ENCODE peak calls at places on chromosomes 4 and X, in six cellular contexts. One of them, this sample, is unnamed.

GRCh38 chrX:625137-625691 is 5.4 kb upstream of the SHOX start:
- DNase-seq in GM18507: no peak
- DNase-seq in stromal cell of bone marrow: no peak
- DNase-seq in ELR: no peak
- DNase-seq in stimulated activated effector memory CD8-positive, alpha-beta T cell treated with anti-CD3 and anti-CD28 coated beads, Interleukin-12 subunit alpha, Interleukin-12 subunit beta, amount 100 ng/mL, for 72 hours: peak
- DNase-seq in DMS 273 treated with DMSO at 0.1 percent for 48 hours: no peak
- DNase-seq in this sample: no peak

GRCh38 chr4:2583517-2583916 is 47.1 kb downstream of the FAM193A start:
- DNase-seq in ELR: no peak
- DNase-seq in GM18507: no peak
- DNase-seq in stromal cell of bone marrow: peak
- DNase-seq in stimulated activated effector memory CD8-positive, alpha-beta T cell treated with anti-CD3 and anti-CD28 coated beads, Interleukin-12 subunit alpha, Interleukin-12 subunit beta, amount 100 ng/mL, for 72 hours: no peak
- DNase-seq in DMS 273 treated with DMSO at 0.1 percent for 48 hours: no peak
- DNase-seq in this sample: peak

GRCh38 chr4:7299051-7299907 is 106.9 kb downstream of the SORCS2 start:
- DNase-seq in GM18507: no peak
- DNase-seq in DMS 273 treated with DMSO at 0.1 percent for 48 hours: no peak
- DNase-seq in stromal cell of bone marrow: no peak
- DNase-seq in ELR: no peak
- DNase-seq in stimulated activated effector memory CD8-positive, alpha-beta T cell treated with anti-CD3 and anti-CD28 coated beads, Interleukin-12 subunit alpha, Interleukin-12 subunit beta, amount 100 ng/mL, for 72 hours: no peak
- DNase-seq in this sample: no peak

GRCh38 chr4:76558391-76559235 is 123.6 kb downstream of the SHROOM3 start:
- DNase-seq in DMS 273 treated with DMSO at 0.1 percent for 48 hours: no peak
- DNase-seq in GM18507: no peak
- DNase-seq in stromal cell of bone marrow: no peak
- DNase-seq in ELR: no peak
- DNase-seq in stimulated activated effector memory CD8-positive, alpha-beta T cell treated with anti-CD3 and anti-CD28 coated beads, Interleukin-12 subunit alpha, Interleukin-12 subunit beta, amount 100 ng/mL, for 72 hours: no peak
- DNase-seq in this sample: no peak

GRCh38 chrX:153670748-153671588 is 2.6 kb downstream of the PNCK start:
- DNase-seq in stromal cell of bone marrow: no peak
- DNase-seq in ELR: no peak
- DNase-seq in GM18507: no peak
- DNase-seq in stimulated activated effector memory CD8-positive, alpha-beta T cell treated with anti-CD3 and anti-CD28 coated beads, Interleukin-12 subunit alpha, Interleukin-12 subunit beta, amount 100 ng/mL, for 72 hours: no peak
- DNase-seq in DMS 273 treated with DMSO at 0.1 percent for 48 hours: no peak
- DNase-seq in this sample: no peak

GRCh38 chr4:11428161-11428700 is 463 bp downstream of the HS3ST1 start:
- DNase-seq in ELR: no peak
- DNase-seq in GM18507: no peak
- DNase-seq in stromal cell of bone marrow: no peak
- DNase-seq in stimulated activated effector memory CD8-positive, alpha-beta T cell treated with anti-CD3 and anti-CD28 coated beads, Interleukin-12 subunit alpha, Interleukin-12 subunit beta, amount 100 ng/mL, for 72 hours: no peak
- DNase-seq in DMS 273 treated with DMSO at 0.1 percent for 48 hours: no peak
- DNase-seq in this sample: no peak

GRCh38 chrX:145817299-145817665 is 347 bp upstream of the SLITRK2 start:
- DNase-seq in ELR: no peak
- DNase-seq in GM18507: no peak
- DNase-seq in stimulated activated effector memory CD8-positive, alpha-beta T cell treated with anti-CD3 and anti-CD28 coated beads, Interleukin-12 subunit alpha, Interleukin-12 subunit beta, amount 100 ng/mL, for 72 hours: no peak
- DNase-seq in DMS 273 treated with DMSO at 0.1 percent for 48 hours: no peak
- DNase-seq in stromal cell of bone marrow: no peak
- DNase-seq in this sample: peak

GRCh38 chr4:186935881-186936280 is 212.2 kb upstream of the FAT1 start:
- DNase-seq in stimulated activated effector memory CD8-positive, alpha-beta T cell treated with anti-CD3 and anti-CD28 coated beads, Interleukin-12 subunit alpha, Interleukin-12 subunit beta, amount 100 ng/mL, for 72 hours: no peak
- DNase-seq in GM18507: no peak
- DNase-seq in ELR: no peak
- DNase-seq in DMS 273 treated with DMSO at 0.1 percent for 48 hours: no peak
- DNase-seq in stromal cell of bone marrow: no peak
- DNase-seq in this sample: no peak

GRCh38 chr4:38290360-38290759 is 330.2 kb downstream of the PTTG2 start:
- DNase-seq in GM18507: no peak
- DNase-seq in stimulated activated effector memory CD8-positive, alpha-beta T cell treated with anti-CD3 and anti-CD28 coated beads, Interleukin-12 subunit alpha, Interleukin-12 subunit beta, amount 100 ng/mL, for 72 hours: no peak
- DNase-seq in stromal cell of bone marrow: no peak
- DNase-seq in ELR: peak
- DNase-seq in DMS 273 treated with DMSO at 0.1 percent for 48 hours: no peak
- DNase-seq in this sample: no peak

GRCh38 chr4:2837904-2838496 is 5.6 kb upstream of the ADD1 start:
- DNase-seq in stimulated activated effector memory CD8-positive, alpha-beta T cell treated with anti-CD3 and anti-CD28 coated beads, Interleukin-12 subunit alpha, Interleukin-12 subunit beta, amount 100 ng/mL, for 72 hours: peak
- DNase-seq in GM18507: no peak
- DNase-seq in ELR: peak
- DNase-seq in stromal cell of bone marrow: peak
- DNase-seq in DMS 273 treated with DMSO at 0.1 percent for 48 hours: no peak
- DNase-seq in this sample: no peak

GRCh38 chr4:53055716-53056413 is 193.7 kb downstream of the RASL11B start:
- DNase-seq in ELR: no peak
- DNase-seq in GM18507: no peak
- DNase-seq in stimulated activated effector memory CD8-positive, alpha-beta T cell treated with anti-CD3 and anti-CD28 coated beads, Interleukin-12 subunit alpha, Interleukin-12 subunit beta, amount 100 ng/mL, for 72 hours: no peak
- DNase-seq in stromal cell of bone marrow: peak
- DNase-seq in DMS 273 treated with DMSO at 0.1 percent for 48 hours: no peak
- DNase-seq in this sample: no peak

GRCh38 chr4:7352486-7352885 is 82.2 kb downstream of the PSAPL1 start:
- DNase-seq in stromal cell of bone marrow: no peak
- DNase-seq in ELR: no peak
- DNase-seq in stimulated activated effector memory CD8-positive, alpha-beta T cell treated with anti-CD3 and anti-CD28 coated beads, Interleukin-12 subunit alpha, Interleukin-12 subunit beta, amount 100 ng/mL, for 72 hours: no peak
- DNase-seq in GM18507: no peak
- DNase-seq in DMS 273 treated with DMSO at 0.1 percent for 48 hours: no peak
- DNase-seq in this sample: no peak

GRCh38 chrX:149248073-149248625 is 257.0 kb downstream of the IDS start:
- DNase-seq in DMS 273 treated with DMSO at 0.1 percent for 48 hours: no peak
- DNase-seq in GM18507: no peak
- DNase-seq in stromal cell of bone marrow: peak
- DNase-seq in stimulated activated effector memory CD8-positive, alpha-beta T cell treated with anti-CD3 and anti-CD28 coated beads, Interleukin-12 subunit alpha, Interleukin-12 subunit beta, amount 100 ng/mL, for 72 hours: no peak
- DNase-seq in ELR: no peak
- DNase-seq in this sample: peak

GRCh38 chrX:10158279-10158939 is 1.6 kb downstream of the CLCN4 start:
- DNase-seq in stromal cell of bone marrow: no peak
- DNase-seq in stimulated activated effector memory CD8-positive, alpha-beta T cell treated with anti-CD3 and anti-CD28 coated beads, Interleukin-12 subunit alpha, Interleukin-12 subunit beta, amount 100 ng/mL, for 72 hours: no peak
- DNase-seq in DMS 273 treated with DMSO at 0.1 percent for 48 hours: no peak
- DNase-seq in ELR: no peak
- DNase-seq in GM18507: no peak
- DNase-seq in this sample: no peak

GRCh38 chrX:42108140-42108503 is 184.8 kb upstream of the CASK start:
- DNase-seq in stromal cell of bone marrow: no peak
- DNase-seq in GM18507: no peak
- DNase-seq in stimulated activated effector memory CD8-positive, alpha-beta T cell treated with anti-CD3 and anti-CD28 coated beads, Interleukin-12 subunit alpha, Interleukin-12 subunit beta, amount 100 ng/mL, for 72 hours: no peak
- DNase-seq in ELR: no peak
- DNase-seq in DMS 273 treated with DMSO at 0.1 percent for 48 hours: no peak
- DNase-seq in this sample: no peak

GRCh38 chr4:67393699-67394281 is 151.5 kb downstream of the CENPC start:
- DNase-seq in stimulated activated effector memory CD8-positive, alpha-beta T cell treated with anti-CD3 and anti-CD28 coated beads, Interleukin-12 subunit alpha, Interleukin-12 subunit beta, amount 100 ng/mL, for 72 hours: no peak
- DNase-seq in stromal cell of bone marrow: peak
- DNase-seq in GM18507: no peak
- DNase-seq in DMS 273 treated with DMSO at 0.1 percent for 48 hours: no peak
- DNase-seq in ELR: peak
- DNase-seq in this sample: peak

GRCh38 chr4:153024466-153024865 is 88.3 kb downstream of the FHDC1 start:
- DNase-seq in stromal cell of bone marrow: no peak
- DNase-seq in ELR: no peak
- DNase-seq in DMS 273 treated with DMSO at 0.1 percent for 48 hours: no peak
- DNase-seq in GM18507: no peak
- DNase-seq in stimulated activated effector memory CD8-positive, alpha-beta T cell treated with anti-CD3 and anti-CD28 coated beads, Interleukin-12 subunit alpha, Interleukin-12 subunit beta, amount 100 ng/mL, for 72 hours: no peak
- DNase-seq in this sample: no peak

GRCh38 chr4:163590103-163590502 is 95.6 kb downstream of the TMA16 start:
- DNase-seq in stimulated activated effector memory CD8-positive, alpha-beta T cell treated with anti-CD3 and anti-CD28 coated beads, Interleukin-12 subunit alpha, Interleukin-12 subunit beta, amount 100 ng/mL, for 72 hours: no peak
- DNase-seq in DMS 273 treated with DMSO at 0.1 percent for 48 hours: no peak
- DNase-seq in ELR: no peak
- DNase-seq in stromal cell of bone marrow: no peak
- DNase-seq in GM18507: no peak
- DNase-seq in this sample: no peak

GRCh38 chr4:1347410-1347864 is 429 bp downstream of the UVSSA start:
- DNase-seq in stimulated activated effector memory CD8-positive, alpha-beta T cell treated with anti-CD3 and anti-CD28 coated beads, Interleukin-12 subunit alpha, Interleukin-12 subunit beta, amount 100 ng/mL, for 72 hours: peak
- DNase-seq in DMS 273 treated with DMSO at 0.1 percent for 48 hours: no peak
- DNase-seq in ELR: peak
- DNase-seq in GM18507: peak
- DNase-seq in stromal cell of bone marrow: peak
- DNase-seq in this sample: peak

GRCh38 chr4:22389240-22389871 is 126.5 kb downstream of the ADGRA3 start:
- DNase-seq in stromal cell of bone marrow: peak
- DNase-seq in GM18507: no peak
- DNase-seq in ELR: peak
- DNase-seq in DMS 273 treated with DMSO at 0.1 percent for 48 hours: no peak
- DNase-seq in stimulated activated effector memory CD8-positive, alpha-beta T cell treated with anti-CD3 and anti-CD28 coated beads, Interleukin-12 subunit alpha, Interleukin-12 subunit beta, amount 100 ng/mL, for 72 hours: no peak
- DNase-seq in this sample: peak

GRCh38 chr4:141977433-141977832 is 341.1 kb downstream of the IL15 start:
- DNase-seq in GM18507: no peak
- DNase-seq in ELR: no peak
- DNase-seq in stromal cell of bone marrow: no peak
- DNase-seq in DMS 273 treated with DMSO at 0.1 percent for 48 hours: no peak
- DNase-seq in stimulated activated effector memory CD8-positive, alpha-beta T cell treated with anti-CD3 and anti-CD28 coated beads, Interleukin-12 subunit alpha, Interleukin-12 subunit beta, amount 100 ng/mL, for 72 hours: no peak
- DNase-seq in this sample: peak

GRCh38 chrX:19687395-19687794 is 172.1 kb upstream of the MAP3K15 start:
- DNase-seq in stimulated activated effector memory CD8-positive, alpha-beta T cell treated with anti-CD3 and anti-CD28 coated beads, Interleukin-12 subunit alpha, Interleukin-12 subunit beta, amount 100 ng/mL, for 72 hours: no peak
- DNase-seq in GM18507: no peak
- DNase-seq in ELR: no peak
- DNase-seq in stromal cell of bone marrow: no peak
- DNase-seq in DMS 273 treated with DMSO at 0.1 percent for 48 hours: no peak
- DNase-seq in this sample: no peak

GRCh38 chr4:1516881-1517480 is 110.7 kb upstream of the NKX1-1 start:
- DNase-seq in DMS 273 treated with DMSO at 0.1 percent for 48 hours: no peak
- DNase-seq in GM18507: no peak
- DNase-seq in stimulated activated effector memory CD8-positive, alpha-beta T cell treated with anti-CD3 and anti-CD28 coated beads, Interleukin-12 subunit alpha, Interleukin-12 subunit beta, amount 100 ng/mL, for 72 hours: no peak
- DNase-seq in stromal cell of bone marrow: no peak
- DNase-seq in ELR: no peak
- DNase-seq in this sample: no peak

GRCh38 chrX:115362334-115363095 is 73.0 kb downstream of the LUZP4 start:
- DNase-seq in DMS 273 treated with DMSO at 0.1 percent for 48 hours: no peak
- DNase-seq in stimulated activated effector memory CD8-positive, alpha-beta T cell treated with anti-CD3 and anti-CD28 coated beads, Interleukin-12 subunit alpha, Interleukin-12 subunit beta, amount 100 ng/mL, for 72 hours: no peak
- DNase-seq in ELR: peak
- DNase-seq in GM18507: no peak
- DNase-seq in stromal cell of bone marrow: no peak
- DNase-seq in this sample: peak

GRCh38 chrX:41145920-41146608 is 60.8 kb downstream of the USP9X start:
- DNase-seq in DMS 273 treated with DMSO at 0.1 percent for 48 hours: no peak
- DNase-seq in ELR: peak
- DNase-seq in GM18507: no peak
- DNase-seq in stromal cell of bone marrow: peak
- DNase-seq in stimulated activated effector memory CD8-positive, alpha-beta T cell treated with anti-CD3 and anti-CD28 coated beads, Interleukin-12 subunit alpha, Interleukin-12 subunit beta, amount 100 ng/mL, for 72 hours: no peak
- DNase-seq in this sample: peak

GRCh38 chr4:33054656-33055055 is 2334.5 kb downstream of the PCDH7 start:
- DNase-seq in DMS 273 treated with DMSO at 0.1 percent for 48 hours: no peak
- DNase-seq in stimulated activated effector memory CD8-positive, alpha-beta T cell treated with anti-CD3 and anti-CD28 coated beads, Interleukin-12 subunit alpha, Interleukin-12 subunit beta, amount 100 ng/mL, for 72 hours: no peak
- DNase-seq in stromal cell of bone marrow: no peak
- DNase-seq in GM18507: no peak
- DNase-seq in ELR: no peak
- DNase-seq in this sample: no peak

GRCh38 chr4:119314356-119314755 is 7.6 kb downstream of the FABP2 start:
- DNase-seq in stromal cell of bone marrow: peak
- DNase-seq in DMS 273 treated with DMSO at 0.1 percent for 48 hours: no peak
- DNase-seq in GM18507: no peak
- DNase-seq in ELR: peak
- DNase-seq in stimulated activated effector memory CD8-positive, alpha-beta T cell treated with anti-CD3 and anti-CD28 coated beads, Interleukin-12 subunit alpha, Interleukin-12 subunit beta, amount 100 ng/mL, for 72 hours: no peak
- DNase-seq in this sample: peak

GRCh38 chr4:84319124-84319523 is 180.0 kb downstream of the NKX6-1 start:
- DNase-seq in DMS 273 treated with DMSO at 0.1 percent for 48 hours: no peak
- DNase-seq in stromal cell of bone marrow: peak
- DNase-seq in GM18507: no peak
- DNase-seq in stimulated activated effector memory CD8-positive, alpha-beta T cell treated with anti-CD3 and anti-CD28 coated beads, Interleukin-12 subunit alpha, Interleukin-12 subunit beta, amount 100 ng/mL, for 72 hours: no peak
- DNase-seq in ELR: no peak
- DNase-seq in this sample: peak